ENCODE peak calls at places on chromosome 19, in four cellular contexts. T is mesothelial cell of epicardium; K is CD8-positive, alpha-beta T cell; D is left cardiac atrium. I is an unnamed sample.

GRCh38 chr19:11164879-11165406 is 9.4 kb upstream of the SPC24 start:
- DNase-seq in K (no peak), T (no peak), D (peak), I (peak)

GRCh38 chr19:48325265-48325910 is at the start of gene EMP3:
- DNase-seq in T (peak), K (peak), D (peak), I (peak)

GRCh38 chr19:49110567-49110966 is 3.6 kb upstream of the LIN7B start:
- DNase-seq in T (no peak), D (no peak), K (no peak), I (no peak)

GRCh38 chr19:42086188-42086736 is 10.3 kb downstream of the ZNF574 start:
- DNase-seq in K (no peak), D (no peak), T (no peak), I (peak)

GRCh38 chr19:347946-348861 is 3.6 kb upstream of the MIER2 start:
- DNase-seq in K (no peak), D (no peak), T (no peak), I (peak)

GRCh38 chr19:18453269-18454024 is 15.5 kb upstream of the ISYNA1 start:
- DNase-seq in T (no peak), D (no peak), K (no peak), I (no peak)

GRCh38 chr19:2661615-2662014 is 40.9 kb downstream of the GNG7 start:
- DNase-seq in T (no peak), D (no peak), K (no peak), I (no peak)

GRCh38 chr19:10353793-10354391 is 14.5 kb upstream of the ICAM3 start:
- DNase-seq in K (no peak), T (peak), D (peak), I (peak)

GRCh38 chr19:48510421-48511268 is 990 bp downstream of the LMTK3 start:
- DNase-seq in T (peak), D (peak), K (peak), I (peak)

GRCh38 chr19:32566246-32566830 is 14.7 kb upstream of the PDCD5 start:
- DNase-seq in D (no peak), K (no peak), T (no peak), I (no peak)

GRCh38 chr19:15419413-15420025 is 731 bp upstream of the AKAP8L start:
- DNase-seq in D (no peak), T (no peak), K (no peak), I (no peak)

GRCh38 chr19:40348961-40349507 is 539 bp downstream of the PLD3 start:
- DNase-seq in T (no peak), K (no peak), D (no peak), I (no peak)

GRCh38 chr19:14544977-14545715 is 15.8 kb downstream of the TECR start:
- DNase-seq in D (no peak), T (no peak), K (no peak), I (no peak)

GRCh38 chr19:18173572-18174294 is at the start of gene IFI30:
- DNase-seq in D (peak), K (peak), T (no peak), I (peak)

GRCh38 chr19:10368101-10368803 is 12.1 kb downstream of the TYK2 start:
- DNase-seq in K (no peak), D (no peak), T (no peak), I (no peak)

I was measured in aorta.